ENCODE peak calls at places on chromosomes 7 and 10, in ten cellular contexts. K is naive thymus-derived CD4-positive, alpha-beta T cell; F is uterus; C is aorta; J is PC-9; V is cardiac muscle cell; L is upper lobe of right lung; G is fibroblast of lung; E is heart left ventricle; O is ovary. M is an unnamed sample.

GRCh38 chr7:158034571-158034970 is 553.1 kb downstream of the PTPRN2 start:
- DNase-seq in K (no peak), F (no peak), C (peak), J (no peak), V (no peak), L (peak), G (no peak), E (no peak), O (no peak), M (no peak)

GRCh38 chr10:15571570-15571969 is 148.2 kb downstream of the ITGA8 start:
- DNase-seq in K (no peak), F (peak), C (no peak), J (no peak), V (peak), L (no peak), G (peak), E (peak), O (peak), M (peak)

GRCh38 chr10:5079836-5080235 is 14.4 kb upstream of the AKR1C3 start:
- DNase-seq in K (no peak), F (no peak), C (no peak), J (peak), V (no peak), L (no peak), G (no peak), E (no peak), O (no peak), M (no peak)

GRCh38 chr7:148264933-148265557 is 325.5 kb upstream of the C7orf33 start:
- DNase-seq in K (no peak), F (no peak), C (no peak), J (peak), V (peak), L (no peak), G (peak), E (no peak), O (no peak), M (peak)

GRCh38 chr7:122219253-122219865 is 75.3 kb upstream of the AASS start:
- DNase-seq in K (no peak), F (no peak), C (no peak), J (no peak), V (peak), L (no peak), G (no peak), E (no peak), O (no peak), M (peak)

GRCh38 chr10:29007748-29008610 is 280.9 kb upstream of the LYZL1 start:
- DNase-seq in K (no peak), F (no peak), C (no peak), J (no peak), V (no peak), L (no peak), G (peak), E (no peak), O (no peak), M (peak)

GRCh38 chr7:22430457-22430856 is 69.5 kb downstream of the STEAP1B start:
- DNase-seq in K (no peak), F (no peak), C (no peak), J (no peak), V (no peak), L (no peak), G (peak), E (no peak), O (no peak), M (peak)

GRCh38 chr10:23358357-23358756 is 13.8 kb upstream of the C10orf67 start:
- DNase-seq in K (no peak), F (no peak), C (no peak), J (no peak), V (peak), L (no peak), G (no peak), E (no peak), O (no peak), M (peak)

GRCh38 chr7:77796960-77797359 is 1.3 kb downstream of the TMEM60 start:
- DNase-seq in K (no peak), F (no peak), C (no peak), J (no peak), V (no peak), L (no peak), G (no peak), E (no peak), O (no peak), M (no peak)

GRCh38 chr7:20307119-20307518 is 23.6 kb upstream of the ITGB8 start:
- DNase-seq in K (no peak), F (no peak), C (no peak), J (no peak), V (no peak), L (no peak), G (peak), E (no peak), O (no peak), M (peak)

GRCh38 chr10:77073066-77073960 is 564.3 kb downstream of the KCNMA1 start:
- DNase-seq in K (no peak), F (peak), C (no peak), J (no peak), V (no peak), L (no peak), G (no peak), E (peak), O (peak), M (no peak)

GRCh38 chr7:157140118-157140905 is 1.6 kb downstream of the UBE3C start:
- DNase-seq in K (peak), F (no peak), C (no peak), J (no peak), V (no peak), L (no peak), G (no peak), E (no peak), O (no peak), M (peak)

GRCh38 chr7:107327986-107328569 is 141.8 kb upstream of the GPR22 start:
- DNase-seq in K (no peak), F (no peak), C (no peak), J (peak), V (no peak), L (no peak), G (peak), E (no peak), O (no peak), M (peak)

GRCh38 chr10:58326967-58327381 is 7.8 kb upstream of the UBE2D1 start:
- DNase-seq in K (no peak), F (peak), C (peak), J (no peak), V (no peak), L (no peak), G (peak), E (peak), O (peak), M (peak)

GRCh38 chr7:77266162-77266807 is 66.7 kb upstream of the FGL2 start:
- DNase-seq in K (no peak), F (no peak), C (no peak), J (no peak), V (no peak), L (no peak), G (peak), E (no peak), O (no peak), M (no peak)

GRCh38 chr7:86320886-86321285 is 322.8 kb upstream of the GRM3 start:
- DNase-seq in K (no peak), F (no peak), C (no peak), J (no peak), V (no peak), L (no peak), G (no peak), E (no peak), O (no peak), M (no peak)

GRCh38 chr10:42482411-42482810 is 156.0 kb downstream of the ZNF33B start:
- DNase-seq in K (no peak), F (no peak), C (no peak), J (no peak), V (no peak), L (no peak), G (no peak), E (no peak), O (no peak), M (no peak)

GRCh38 chr10:14953452-14954000 is 370 bp downstream of the DCLRE1C start:
- DNase-seq in K (no peak), F (no peak), C (no peak), J (no peak), V (peak), L (no peak), G (peak), E (peak), O (no peak), M (peak)

GRCh38 chr10:73601486-73601921 is 10.4 kb upstream of the USP54 start:
- DNase-seq in K (no peak), F (no peak), C (no peak), J (peak), V (peak), L (no peak), G (peak), E (no peak), O (no peak), M (peak)

GRCh38 chr10:13222566-13222965 is 11.6 kb downstream of the UCMA start:
- DNase-seq in K (no peak), F (no peak), C (no peak), J (no peak), V (no peak), L (peak), G (no peak), E (no peak), O (no peak), M (no peak)

GRCh38 chr10:34016541-34016940 is 682.1 kb upstream of the NRP1 start:
- DNase-seq in K (no peak), F (no peak), C (no peak), J (no peak), V (no peak), L (no peak), G (peak), E (no peak), O (no peak), M (no peak)

GRCh38 chr7:73742753-73743641 is 4.4 kb upstream of the ABHD11 start:
- DNase-seq in K (no peak), F (peak), C (peak), J (peak), V (peak), L (peak), G (no peak), E (no peak), O (peak), M (no peak)

GRCh38 chr10:117911684-117912083 is 135.1 kb downstream of the RAB11FIP2 start:
- DNase-seq in K (no peak), F (no peak), C (no peak), J (no peak), V (no peak), L (no peak), G (no peak), E (no peak), O (no peak), M (no peak)

GRCh38 chr7:1922870-1923236 is 252.8 kb downstream of the ELFN1 start:
- DNase-seq in K (no peak), F (no peak), C (no peak), J (no peak), V (no peak), L (no peak), G (no peak), E (no peak), O (no peak), M (no peak)

GRCh38 chr10:104478380-104478779 is 124.7 kb downstream of the CFAP58 start:
- DNase-seq in K (no peak), F (no peak), C (no peak), J (no peak), V (no peak), L (no peak), G (peak), E (no peak), O (no peak), M (no peak)

GRCh38 chr10:123573236-123574147 is 92.7 kb upstream of the GPR26 start:
- DNase-seq in K (no peak), F (no peak), C (no peak), J (peak), V (peak), L (peak), G (no peak), E (no peak), O (no peak), M (peak)

GRCh38 chr10:50234486-50234885 is 16.8 kb downstream of the ASAH2 start:
- DNase-seq in K (no peak), F (no peak), C (no peak), J (no peak), V (no peak), L (no peak), G (no peak), E (no peak), O (no peak), M (no peak)

GRCh38 chr10:69855346-69856163 is 53.8 kb downstream of the COL13A1 start:
- DNase-seq in K (no peak), F (no peak), C (no peak), J (no peak), V (no peak), L (no peak), G (no peak), E (no peak), O (no peak), M (no peak)

GRCh38 chr7:68107256-68107655 is 1110.6 kb downstream of the TYW1 start:
- DNase-seq in K (no peak), F (no peak), C (no peak), J (no peak), V (peak), L (no peak), G (peak), E (peak), O (no peak), M (no peak)

GRCh38 chr10:43226851-43227845 is 39.7 kb downstream of the RASGEF1A start:
- DNase-seq in K (no peak), F (no peak), C (peak), J (no peak), V (no peak), L (peak), G (no peak), E (peak), O (peak), M (no peak)

GRCh38 chr7:155560982-155561686 is 14.8 kb upstream of the CNPY1 start:
- DNase-seq in K (no peak), F (no peak), C (no peak), J (no peak), V (no peak), L (no peak), G (no peak), E (no peak), O (no peak), M (no peak)

GRCh38 chr10:70928140-70928539 is 39.8 kb upstream of the PCBD1 start:
- DNase-seq in K (no peak), F (no peak), C (no peak), J (no peak), V (no peak), L (no peak), G (peak), E (no peak), O (no peak), M (no peak)

GRCh38 chr10:71476249-71477011 is 79.7 kb downstream of the CDH23 start:
- DNase-seq in K (no peak), F (peak), C (no peak), J (no peak), V (no peak), L (no peak), G (no peak), E (peak), O (peak), M (no peak)

GRCh38 chr7:74164985-74165456 is 9.1 kb upstream of the EIF4H start:
- DNase-seq in K (no peak), F (no peak), C (no peak), J (no peak), V (peak), L (no peak), G (peak), E (no peak), O (peak), M (no peak)

GRCh38 chr10:75663947-75664664 is 232.7 kb downstream of the LRMDA start:
- DNase-seq in K (no peak), F (no peak), C (no peak), J (no peak), V (no peak), L (no peak), G (peak), E (no peak), O (no peak), M (no peak)

GRCh38 chr10:121440461-121440860 is 157.8 kb downstream of the FGFR2 start:
- DNase-seq in K (no peak), F (no peak), C (no peak), J (no peak), V (no peak), L (no peak), G (no peak), E (no peak), O (no peak), M (no peak)

GRCh38 chr10:121436281-121436629 is 162.0 kb downstream of the FGFR2 start:
- DNase-seq in K (no peak), F (no peak), C (no peak), J (no peak), V (no peak), L (no peak), G (no peak), E (no peak), O (no peak), M (no peak)

GRCh38 chr10:121438320-121438719 is 159.9 kb downstream of the FGFR2 start:
- DNase-seq in K (no peak), F (no peak), C (no peak), J (no peak), V (no peak), L (no peak), G (peak), E (no peak), O (no peak), M (no peak)

GRCh38 chr10:121436630-121437311 is 161.5 kb downstream of the FGFR2 start:
- DNase-seq in K (no peak), F (no peak), C (no peak), J (no peak), V (peak), L (no peak), G (no peak), E (no peak), O (no peak), M (no peak)

GRCh38 chr10:121437596-121437995 is 160.6 kb downstream of the FGFR2 start:
- DNase-seq in K (no peak), F (peak), C (peak), J (no peak), V (peak), L (peak), G (no peak), E (peak), O (peak), M (no peak)
- H3K27ac ChIP-seq in K (no peak), F (peak), C (no peak), J (no peak), V (peak), L (no peak), G (no peak), E (no peak), O (no peak), M (no peak)

DNA sequence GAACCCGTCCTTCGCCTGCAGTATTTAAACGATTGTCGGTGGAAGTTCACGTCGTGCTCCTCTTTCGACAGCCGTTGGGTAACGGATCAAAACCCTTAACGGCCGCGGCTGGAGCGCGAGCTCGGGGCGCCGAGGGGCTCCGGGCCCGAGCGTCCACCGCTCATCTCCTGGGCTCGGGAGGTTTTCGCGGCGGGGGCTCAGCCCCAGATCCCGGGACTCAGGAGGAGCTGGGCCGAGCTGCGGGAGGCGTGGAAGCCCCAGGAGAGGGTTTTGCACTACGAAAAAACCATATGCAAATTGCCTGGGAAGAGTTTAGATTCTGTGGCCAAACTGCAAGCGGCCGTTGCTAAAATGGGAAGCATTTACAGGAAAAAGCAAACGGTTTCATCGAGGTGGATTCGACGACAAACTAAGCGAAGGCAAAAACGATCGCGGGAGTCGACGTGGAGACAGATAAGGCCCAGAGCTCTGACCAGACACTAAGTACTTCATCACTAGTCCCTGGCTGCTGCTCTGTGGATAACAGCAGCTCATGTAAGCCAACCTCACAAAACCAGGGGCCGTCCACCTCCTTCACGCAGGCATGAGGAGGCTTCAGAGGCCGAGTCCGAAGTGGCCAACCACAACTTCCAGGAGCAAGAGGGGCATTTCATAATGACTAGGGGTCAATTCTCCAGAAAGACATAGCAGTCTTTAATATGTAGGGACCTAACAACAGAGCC is 129.7 kb downstream of the MARCHF5 start:
- DNase-seq in K (no peak), F (no peak), C (no peak), J (no peak), V (no peak), L (no peak), G (no peak), E (no peak), O (no peak), M (no peak)
- H3K4me3 ChIP-seq in K (no peak), F (peak), C (peak), J (no peak), V (peak), L (peak), G (no peak), E (peak), O (no peak), M (peak)

DNA sequence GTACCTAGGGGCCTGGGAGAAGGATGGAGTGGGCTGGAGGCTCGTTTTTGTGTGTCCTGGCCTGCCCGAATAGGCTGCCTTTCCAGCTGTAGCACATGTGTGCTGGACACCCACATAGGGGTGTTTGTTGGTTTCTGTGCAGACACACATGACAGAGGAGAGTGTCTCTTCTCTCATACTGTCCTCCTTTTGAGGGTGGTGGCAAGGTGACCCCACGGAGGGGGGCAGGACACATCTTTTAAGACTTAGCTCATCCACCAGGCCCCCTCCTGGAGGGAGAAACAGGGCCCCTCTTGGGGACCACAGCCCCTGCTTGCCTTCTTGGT is 72.2 kb upstream of the PPIF start:
- DNase-seq in K (no peak), F (no peak), C (no peak), J (no peak), V (no peak), L (no peak), G (no peak), E (no peak), O (no peak), M (no peak)
- H3K27ac ChIP-seq in K (no peak), F (peak), C (no peak), J (no peak), V (peak), L (peak), G (peak), E (peak), O (no peak), M (no peak)

GRCh38 chr7:130940326-130940725 is 206.3 kb upstream of the KLF14 start:
- DNase-seq in K (no peak), F (no peak), C (no peak), J (no peak), V (no peak), L (no peak), G (no peak), E (no peak), O (no peak), M (no peak)
- H3K4me3 ChIP-seq in K (peak), F (peak), C (no peak), J (no peak), V (no peak), L (peak), G (peak), E (peak), O (peak), M (peak)

DNA sequence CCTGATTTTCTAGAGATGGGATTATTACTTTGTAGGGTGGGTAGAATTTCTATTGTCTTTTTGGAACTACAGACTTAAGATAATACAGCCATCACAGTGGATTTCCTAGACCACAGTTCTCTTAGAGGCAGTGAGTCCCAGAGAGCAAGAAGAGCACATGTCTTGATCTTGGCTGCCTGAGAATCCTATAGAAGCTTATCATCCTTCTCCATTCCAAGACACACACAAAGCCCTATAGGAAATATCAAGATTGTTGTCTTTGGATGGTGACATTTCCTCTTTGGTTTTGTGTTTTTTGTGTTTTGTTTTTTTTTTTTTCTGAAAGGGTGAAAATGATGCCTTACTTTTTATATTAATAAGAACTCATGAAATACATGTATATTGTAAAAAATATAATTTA is 143.1 kb downstream of the AHR start:
- DNase-seq in K (no peak), F (no peak), C (no peak), J (no peak), V (no peak), L (no peak), G (no peak), E (no peak), O (no peak), M (peak)
- H3K27ac ChIP-seq in K (no peak), F (no peak), C (no peak), J (no peak), V (no peak), L (no peak), G (no peak), E (no peak), O (no peak), M (peak)

GRCh38 chr7:101854084-101854865 is 36.8 kb downstream of the CUX1 start:
- DNase-seq in K (no peak), F (no peak), C (no peak), J (no peak), V (no peak), L (no peak), G (no peak), E (no peak), O (no peak), M (no peak)
- H3K4me3 ChIP-seq in K (no peak), F (no peak), C (no peak), J (no peak), V (no peak), L (no peak), G (no peak), E (no peak), O (no peak), M (no peak)

GRCh38 chr7:116669769-116670168 is 2.2 kb upstream of the MET start:
- DNase-seq in K (no peak), F (no peak), C (no peak), J (no peak), V (no peak), L (no peak), G (peak), E (no peak), O (no peak), M (no peak)

GRCh38 chr7:116670409-116671036 is 1.5 kb upstream of the MET start:
- DNase-seq in K (no peak), F (no peak), C (no peak), J (no peak), V (no peak), L (no peak), G (peak), E (no peak), O (no peak), M (no peak)

GRCh38 chr7:116671681-116672595 is at the start of gene MET:
- DNase-seq in K (no peak), F (peak), C (peak), J (peak), V (peak), L (peak), G (peak), E (peak), O (peak), M (peak)

GRCh38 chr7:116672596-116673503 is 854 bp downstream of the MET start:
- DNase-seq in K (no peak), F (no peak), C (no peak), J (peak), V (peak), L (no peak), G (peak), E (no peak), O (no peak), M (no peak)

GRCh38 chr7:116671111-116671510 is 885 bp upstream of the MET start:
- DNase-seq in K (no peak), F (no peak), C (no peak), J (no peak), V (no peak), L (no peak), G (no peak), E (no peak), O (no peak), M (no peak)
- H3K27ac ChIP-seq in K (no peak), F (peak), C (no peak), J (peak), V (no peak), L (peak), G (no peak), E (no peak), O (no peak), M (no peak)